ENCODE peak calls at places on chromosomes 2 and 18, in nine cellular contexts. Z is H1, N is ovary, O is uterus, G is adrenal gland, L is NB4, E is HCT116, V is IMR-90, D is Peyer's patch. I is an unnamed sample.
A peak's percentile ranks its signal among the peaks of the same experiment; 100 is the strongest.

GRCh38 chr2:28415010-28415409 is 22.4 kb downstream of the FOSL2 start:
- DNase-seq in Z (no peak), N (peak; percentile 42), O (no peak), G (peak; percentile 55), L (no peak), E (no peak), V (no peak), D (peak; percentile 46), I (no peak)

GRCh38 chr2:218129756-218130155 is 3.9 kb downstream of the CXCR2 start:
- DNase-seq in Z (no peak), N (no peak), O (no peak), G (peak; percentile 35), L (no peak), E (no peak), V (peak; percentile 23), D (no peak), I (no peak)

GRCh38 chr2:28469304-28469703 is 26.6 kb upstream of the PLB1 start:
- DNase-seq in Z (no peak), N (no peak), O (no peak), G (peak; percentile 69), L (peak; percentile 39), E (no peak), V (peak; percentile 49), D (no peak), I (no peak)

GRCh38 chr18:79680100-79680879 is 687 bp downstream of the CTDP1 start:
- DNase-seq in Z (no peak), N (no peak), O (no peak), G (peak; percentile 55), L (peak; percentile 71), E (no peak), V (peak; percentile 52), D (no peak), I (peak; percentile 91)

GRCh38 chr18:55685638-55686037 is 97.6 kb upstream of the TCF4 start:
- DNase-seq in Z (no peak), N (no peak), O (no peak), G (no peak), L (no peak), E (no peak), V (no peak), D (no peak), I (no peak)

GRCh38 chr2:159753797-159754196 is 41.5 kb downstream of the MARCHF7 start:
- DNase-seq in Z (no peak), N (no peak), O (no peak), G (no peak), L (peak; percentile 37), E (no peak), V (no peak), D (no peak), I (no peak)

GRCh38 chr2:39608690-39609457 is 56.8 kb upstream of the TMEM178A start:
- DNase-seq in Z (no peak), N (no peak), O (no peak), G (no peak), L (peak; percentile 28), E (no peak), V (no peak), D (no peak), I (no peak)

GRCh38 chr18:23591011-23591410 is 4.7 kb upstream of the NPC1 start:
- DNase-seq in Z (no peak), N (no peak), O (no peak), G (no peak), L (no peak), E (no peak), V (peak; percentile 24), D (no peak), I (no peak)

GRCh38 chr2:6053711-6054393 is 361.7 kb downstream of the SOX11 start:
- DNase-seq in Z (no peak), N (no peak), O (no peak), G (no peak), L (no peak), E (no peak), V (no peak), D (no peak), I (no peak)

GRCh38 chr18:78082776-78083175 is 833.1 kb downstream of the GALR1 start:
- DNase-seq in Z (no peak), N (no peak), O (no peak), G (no peak), L (no peak), E (no peak), V (no peak), D (no peak), I (no peak)

GRCh38 chr2:140555701-140556100 is 1575.1 kb downstream of the LRP1B start:
- DNase-seq in Z (no peak), N (no peak), O (no peak), G (no peak), L (no peak), E (no peak), V (no peak), D (no peak), I (no peak)

GRCh38 chr2:140552634-140553033 is 1578.2 kb downstream of the LRP1B start:
- DNase-seq in Z (no peak), N (no peak), O (no peak), G (no peak), L (no peak), E (no peak), V (no peak), D (no peak), I (no peak)

DNA sequence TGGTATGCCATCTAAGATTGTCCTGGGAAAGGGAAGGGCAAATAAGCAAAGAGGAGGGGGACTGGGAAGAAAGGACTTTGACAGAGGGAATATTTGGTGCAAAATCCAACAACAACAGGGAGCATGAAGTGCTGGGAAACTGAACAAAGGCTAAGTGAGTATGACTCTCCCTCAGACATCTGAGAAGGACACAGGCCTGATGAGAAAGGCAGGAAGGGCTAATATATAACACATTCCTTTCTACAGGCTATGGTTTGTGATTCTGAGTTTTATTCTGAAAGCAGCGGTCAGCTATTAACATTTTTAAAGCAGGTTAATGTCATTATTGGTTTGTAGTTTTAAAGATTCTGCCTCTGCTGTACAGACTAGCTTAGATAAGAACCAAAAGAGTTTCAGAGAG is 1579.5 kb downstream of the LRP1B start:
- DNase-seq in Z (no peak), N (no peak), O (no peak), G (no peak), L (no peak), E (no peak), V (no peak), D (no peak), I (no peak)
- TF ChIP-seq POLR2A in Z (no peak), N (no peak), O (no peak), G (no peak), L (no peak), E (no peak), V (no peak), D (no peak), I (no peak)

GRCh38 chr2:239820836-239821693 is 204.1 kb downstream of the NDUFA10 start:
- DNase-seq in Z (no peak), N (peak; percentile 19), O (peak; percentile 11), G (peak; percentile 67), L (no peak), E (no peak), V (no peak), D (peak; percentile 43), I (peak; percentile 91)
- TF ChIP-seq POLR2A in Z (no peak), N (no peak), O (no peak), G (no peak), L (no peak), E (no peak), V (no peak), D (no peak), I (no peak)

GRCh38 chr2:71276311-71277158 is 49.6 kb upstream of the PAIP2B start:
- DNase-seq in Z (peak; percentile 77), N (peak; percentile 83), O (peak; percentile 70), G (peak; percentile 85), L (peak; percentile 95), E (peak; percentile 84), V (peak; percentile 51), D (peak; percentile 92), I (peak; percentile 91)
- TF ChIP-seq POLR2A in Z (no peak), N (no peak), O (peak; percentile 69), G (no peak), L (peak; percentile 56), E (peak; percentile 90), V (no peak), D (no peak), I (peak; percentile 67)

GRCh38 chr2:197500503-197501179 is 462 bp downstream of the HSPE1 start:
- DNase-seq in Z (no peak), N (no peak), O (no peak), G (no peak), L (no peak), E (no peak), V (peak; percentile 5), D (no peak), I (peak; percentile 66)

GRCh38 chr2:197498627-197498936 is 1.1 kb downstream of the HSPD1 start:
- DNase-seq in Z (no peak), N (no peak), O (no peak), G (no peak), L (no peak), E (no peak), V (no peak), D (no peak), I (no peak)

GRCh38 chr2:197498937-197499593 is 575 bp downstream of the HSPD1 start:
- DNase-seq in Z (no peak), N (peak; percentile 75), O (peak; percentile 40), G (peak; percentile 80), L (peak; percentile 73), E (no peak), V (peak; percentile 42), D (peak; percentile 83), I (peak; percentile 79)

GRCh38 chr2:197502201-197502600 is 2.0 kb downstream of the HSPE1 start:
- DNase-seq in Z (no peak), N (no peak), O (no peak), G (no peak), L (no peak), E (no peak), V (no peak), D (no peak), I (no peak)

GRCh38 chr2:197499594-197500502 is at the start of the genes HSPD1 and HSPE1:
- DNase-seq in Z (peak; percentile 96), N (peak; percentile 98), O (peak; percentile 98), G (peak; percentile 98), L (peak; percentile 100), E (peak; percentile 99), V (peak; percentile 99), D (peak; percentile 99), I (peak; percentile 99)
- TF ChIP-seq POLR2A in Z (peak; percentile 96), N (peak; percentile 92), O (peak; percentile 96), G (peak; percentile 96), L (peak; percentile 95), E (peak; percentile 84), V (peak; percentile 71), D (peak; percentile 95), I (peak; percentile 89)

GRCh38 chr18:69944434-69944833 is 3.2 kb downstream of the CD226 start:
- DNase-seq in Z (no peak), N (no peak), O (no peak), G (no peak), L (no peak), E (no peak), V (no peak), D (no peak), I (no peak)
- TF ChIP-seq POLR2A in Z (no peak), N (no peak), O (no peak), G (no peak), L (no peak), E (no peak), V (no peak), D (no peak), I (no peak)